ENCODE peak calls at places on chromosomes 11 and 22, in eight cellular contexts. Y, L, J, Q, Z, P, C and G are unnamed samples.

GRCh38 chr11:2746401-2747230 is 46.8 kb upstream of the KCNQ1OT1 start:
- DNase-seq in Y (peak), L (peak), J (no peak), Q (no peak), Z (no peak), P (no peak), C (peak), G (no peak)

GRCh38 chr11:28835790-28836189 is 727.6 kb downstream of the METTL15 start:
- DNase-seq in Y (no peak), L (no peak), J (no peak), Q (no peak), Z (peak), P (no peak), C (no peak), G (no peak)

GRCh38 chr22:41801886-41802285 is 1.4 kb downstream of the CCDC134 start:
- DNase-seq in Y (no peak), L (no peak), J (no peak), Q (no peak), Z (no peak), P (no peak), C (no peak), G (no peak)

GRCh38 chr11:15208570-15209222 is 94.0 kb downstream of the INSC start:
- DNase-seq in Y (peak), L (peak), J (peak), Q (peak), Z (peak), P (peak), C (peak), G (peak)

GRCh38 chr22:28674121-28674563 is 5.5 kb downstream of the TTC28 start:
- DNase-seq in Y (no peak), L (no peak), J (peak), Q (no peak), Z (peak), P (peak), C (no peak), G (no peak)

GRCh38 chr11:43736502-43737193 is 56.1 kb downstream of the HSD17B12 start:
- DNase-seq in Y (no peak), L (no peak), J (no peak), Q (no peak), Z (peak), P (no peak), C (no peak), G (peak)

GRCh38 chr11:101497292-101497691 is 86.5 kb downstream of the TRPC6 start:
- DNase-seq in Y (no peak), L (no peak), J (no peak), Q (no peak), Z (no peak), P (no peak), C (no peak), G (no peak)

GRCh38 chr22:29689872-29690213 is 30.0 kb upstream of the CABP7 start:
- DNase-seq in Y (peak), L (peak), J (peak), Q (peak), Z (peak), P (no peak), C (peak), G (peak)

GRCh38 chr11:100719809-100720221 is 32.7 kb downstream of the ARHGAP42 start:
- DNase-seq in Y (no peak), L (peak), J (no peak), Q (no peak), Z (peak), P (no peak), C (no peak), G (peak)

GRCh38 chr11:1757861-1758610 is 5.7 kb downstream of the CTSD start:
- DNase-seq in Y (peak), L (no peak), J (peak), Q (no peak), Z (no peak), P (peak), C (no peak), G (no peak)

GRCh38 chr11:76201672-76202412 is 4.5 kb downstream of the WNT11 start:
- DNase-seq in Y (no peak), L (no peak), J (no peak), Q (no peak), Z (peak), P (no peak), C (no peak), G (no peak)

GRCh38 chr11:133907216-133907615 is 49.6 kb downstream of the IGSF9B start:
- DNase-seq in Y (peak), L (no peak), J (no peak), Q (no peak), Z (no peak), P (no peak), C (no peak), G (no peak)